ENCODE peak calls at places on chromosomes 3 and 15, in five cellular contexts. G, V, D, U and X are unnamed samples.

GRCh38 chr15:61141497-61142125 is 87.5 kb downstream of the RORA start:
- DNase-seq in G (no peak), V (no peak), D (no peak), U (no peak), X (no peak)

GRCh38 chr3:18389108-18389733 is 35.9 kb downstream of the SATB1 start:
- DNase-seq in G (no peak), V (no peak), D (no peak), U (peak; percentile 5), X (peak; percentile 14)

GRCh38 chr15:29312387-29312786 is 42.8 kb upstream of the NSMCE3 start:
- DNase-seq in G (no peak), V (no peak), D (no peak), U (peak; percentile 67), X (no peak)

GRCh38 chr3:111906667-111907066 is 47.6 kb downstream of the PHLDB2 start:
- DNase-seq in G (no peak), V (no peak), D (no peak), U (peak; percentile 77), X (no peak)

GRCh38 chr15:50017522-50017921 is 101.5 kb downstream of the ATP8B4 start:
- DNase-seq in G (no peak), V (no peak), D (no peak), U (no peak), X (no peak)

GRCh38 chr3:111277226-111277625 is 205.6 kb downstream of the NECTIN3 start:
- DNase-seq in G (no peak), V (no peak), D (no peak), U (peak; percentile 74), X (no peak)

GRCh38 chr3:127544806-127545545 is 45.6 kb downstream of the TPRA1 start:
- DNase-seq in G (no peak), V (no peak), D (no peak), U (no peak), X (no peak)

GRCh38 chr3:43867673-43868072 is 176.9 kb downstream of the ABHD5 start:
- DNase-seq in G (no peak), V (no peak), D (no peak), U (peak; percentile 66), X (no peak)

GRCh38 chr3:46484911-46485696 is 12.7 kb upstream of the RTP3 start:
- DNase-seq in G (peak; percentile 70), V (no peak), D (no peak), U (no peak), X (peak; percentile 26)

GRCh38 chr15:30649952-30650929 is 24.3 kb downstream of the ARHGAP11B start:
- DNase-seq in G (no peak), V (no peak), D (no peak), U (peak; percentile 80), X (no peak)

DNA sequence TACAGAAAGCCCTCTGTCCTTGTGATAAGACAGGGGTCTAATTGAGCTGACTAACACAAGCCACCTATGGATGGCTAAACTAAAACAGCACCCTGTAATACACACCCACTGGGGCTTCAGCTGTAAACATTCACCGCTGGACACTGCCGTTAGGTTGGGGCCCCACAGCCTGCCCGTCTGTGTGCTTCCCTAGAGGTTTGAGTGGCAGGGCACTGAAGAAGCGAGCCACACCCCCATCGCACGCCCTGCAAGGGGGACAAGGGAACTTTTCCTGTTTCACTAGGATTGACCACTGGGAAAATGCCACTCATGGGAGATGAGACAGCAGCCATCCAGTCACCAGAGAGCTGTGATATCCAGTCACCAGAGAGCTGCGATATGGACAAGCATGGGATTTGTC is 335.7 kb upstream of the CFAP20DC start:
- DNase-seq in G (no peak), V (no peak), D (no peak), U (no peak), X (no peak)
- TF ChIP-seq CTCF in G (no peak), V (no peak), D (no peak), U (no peak), X (no peak)

GRCh38 chr15:42079401-42079908 is 14.9 kb downstream of the PLA2G4D start:
- DNase-seq in G (no peak), V (no peak), D (no peak), U (no peak), X (no peak)
- TF ChIP-seq CTCF in G (no peak), V (no peak), D (no peak), U (no peak), X (no peak)

DNA sequence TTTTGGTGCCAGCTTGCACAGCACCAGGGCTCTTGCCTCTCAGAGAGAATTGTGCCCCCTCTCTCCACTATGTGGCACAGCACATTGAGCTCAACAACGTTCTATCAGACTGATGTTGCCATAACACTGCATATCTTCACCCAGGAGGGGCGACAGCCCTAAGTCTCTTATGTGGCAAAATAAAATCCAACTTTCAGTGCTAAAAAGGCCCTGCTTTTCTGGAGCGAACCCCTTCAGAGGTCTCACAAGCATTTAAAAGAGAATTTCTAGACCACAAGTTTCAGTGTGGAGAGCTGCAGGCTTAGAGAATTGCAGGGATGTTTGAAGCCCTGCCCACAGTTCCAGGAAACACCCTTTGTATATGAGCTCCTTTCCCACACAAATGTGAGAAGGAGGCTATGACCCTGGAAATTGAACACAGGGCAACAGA is 85.5 kb downstream of the LIPC start:
- DNase-seq in G (no peak), V (no peak), D (no peak), U (no peak), X (no peak)
- TF ChIP-seq CTCF in G (no peak), V (no peak), D (no peak), U (no peak), X (no peak)

GRCh38 chr15:58438956-58439355 is 7.2 kb downstream of the LIPC start:
- DNase-seq in G (no peak), V (no peak), D (no peak), U (peak; percentile 46), X (peak; percentile 23)
- TF ChIP-seq CTCF in G (no peak), V (no peak), D (peak; percentile 57), U (peak; percentile 25), X (no peak)

DNA sequence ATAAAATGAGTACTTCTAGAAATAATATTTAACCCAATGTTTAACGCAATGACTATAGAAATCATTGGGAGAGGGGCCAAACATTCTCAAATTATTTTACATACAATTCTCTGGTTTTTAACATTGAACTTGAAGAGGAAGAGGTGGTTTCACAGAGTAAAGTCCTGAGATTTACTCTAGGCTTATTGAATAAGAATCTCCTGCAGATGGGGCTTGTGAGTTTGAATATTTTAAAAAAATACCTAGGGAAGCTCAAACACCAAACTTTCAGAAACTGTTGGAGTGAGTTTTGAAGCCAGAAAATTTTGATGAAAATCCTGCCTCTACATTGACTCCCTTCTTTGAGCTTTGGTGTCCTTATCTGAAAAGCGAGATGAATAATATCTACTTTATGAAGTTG is 906.6 kb downstream of the TUSC7 start:
- DNase-seq in G (no peak), V (no peak), D (no peak), U (no peak), X (no peak)
- TF ChIP-seq CTCF in G (no peak), V (no peak), D (no peak), U (peak; percentile 7), X (no peak)

GRCh38 chr3:12484198-12484982 is at the start of gene TSEN2:
- DNase-seq in G (peak; percentile 97), V (peak; percentile 99), D (peak; percentile 97), U (peak; percentile 94), X (peak; percentile 97)
- TF ChIP-seq CTCF in G (peak; percentile 26), V (no peak), D (no peak), U (peak; percentile 47), X (no peak)

DNA sequence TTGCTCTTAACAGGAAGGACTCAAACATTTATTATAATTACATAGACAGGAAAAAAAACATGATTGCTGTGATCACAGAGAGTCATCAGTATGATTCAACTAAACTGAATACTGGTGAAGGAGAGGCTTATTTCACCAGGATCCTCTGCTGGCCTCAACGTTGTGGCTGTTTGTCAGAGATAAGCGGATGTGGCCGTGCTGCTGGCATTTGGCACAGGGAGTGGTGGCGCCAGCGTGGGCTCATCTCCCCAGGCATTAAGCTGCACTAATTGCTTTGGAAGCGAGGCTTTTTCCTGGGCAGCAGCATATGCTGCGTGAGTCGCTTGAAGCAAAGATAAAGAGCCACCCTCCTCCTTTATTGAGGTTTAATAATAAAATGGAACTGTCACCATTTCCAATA is 306.7 kb downstream of the LRTM1 start:
- DNase-seq in G (no peak), V (no peak), D (no peak), U (no peak), X (no peak)
- TF ChIP-seq CTCF in G (no peak), V (no peak), D (no peak), U (no peak), X (no peak)